ENCODE peak calls at places on chromosomes 5 and 9, in eight cellular contexts. Q is mammary epithelial cell, K is SIG-M5, U is HuH-7.5, C is WTC11, X is COR-L47, M is tibial nerve, S is chondrocyte. I is an unnamed sample.
A peak's percentile ranks its signal among the peaks of the same experiment; 100 is the strongest.

GRCh38 chr5:14595189-14595588 is 13.6 kb downstream of the OTULINL start:
- DNase-seq in S (no peak), M (no peak), K (peak; percentile 81), U (no peak), Q (no peak), C (no peak), X (no peak), I (no peak)

GRCh38 chr5:94538260-94538659 is 80.1 kb downstream of the KIAA0825 start:
- DNase-seq in M (no peak), C (no peak), X (no peak), K (no peak), U (no peak), Q (no peak), S (no peak), I (no peak)

GRCh38 chr9:378263-378662 is 163.6 kb downstream of the DOCK8 start:
- DNase-seq in K (no peak), U (no peak), M (no peak), S (no peak), X (no peak), C (no peak), Q (no peak), I (no peak)

GRCh38 chr9:131320031-131320685 is 30.6 kb downstream of the PLPP7 start:
- DNase-seq in K (no peak), M (peak; percentile 64), X (no peak), C (no peak), U (no peak), Q (no peak), S (peak; percentile 70), I (no peak)

GRCh38 chr5:158995694-158996173 is 104.0 kb downstream of the EBF1 start:
- DNase-seq in X (no peak), S (no peak), Q (no peak), M (no peak), C (no peak), U (no peak), K (no peak), I (no peak)

GRCh38 chr9:127179633-127180401 is 57.4 kb upstream of the ANGPTL2 start:
- DNase-seq in C (peak; percentile 5), Q (no peak), S (peak; percentile 43), U (no peak), M (no peak), X (no peak), K (no peak), I (no peak)

GRCh38 chr9:21873540-21874221 is 71.2 kb downstream of the MTAP start:
- DNase-seq in M (no peak), Q (peak; percentile 32), X (no peak), C (no peak), U (no peak), S (no peak), K (no peak), I (peak; percentile 20)

GRCh38 chr5:75116836-75117235 is 64.5 kb upstream of the GCNT4 start:
- DNase-seq in X (no peak), K (no peak), U (no peak), M (no peak), Q (no peak), C (no peak), S (no peak), I (no peak)

GRCh38 chr5:134594336-134594735 is 38.3 kb downstream of the SAR1B start:
- DNase-seq in U (no peak), Q (no peak), S (peak; percentile 57), X (no peak), K (no peak), M (no peak), C (no peak), I (no peak)

GRCh38 chr5:115986358-115986757 is 24.1 kb downstream of the LVRN start:
- DNase-seq in K (no peak), U (no peak), M (no peak), X (no peak), S (no peak), Q (no peak), C (no peak), I (peak; percentile 68)

GRCh38 chr5:147290261-147290660 is 55.4 kb downstream of the STK32A start:
- DNase-seq in C (no peak), S (no peak), X (peak; percentile 37), U (no peak), K (no peak), M (no peak), Q (no peak), I (no peak)

GRCh38 chr5:146409081-146409671 is 38.0 kb upstream of the TCERG1 start:
- DNase-seq in K (no peak), X (no peak), M (no peak), Q (peak; percentile 79), C (no peak), U (no peak), S (no peak), I (peak; percentile 17)

GRCh38 chr5:62937661-62938558 is 359.3 kb downstream of the LRRC70 start:
- DNase-seq in C (no peak), U (peak; percentile 5), S (no peak), Q (no peak), M (no peak), K (no peak), X (no peak), I (no peak)

GRCh38 chr5:40441733-40442132 is 238.0 kb upstream of the PTGER4 start:
- DNase-seq in Q (no peak), C (no peak), K (no peak), M (no peak), S (no peak), U (peak; percentile 24), X (no peak), I (no peak)

GRCh38 chr5:6333182-6333905 is 45.0 kb downstream of the MED10 start:
- DNase-seq in M (no peak), X (no peak), C (no peak), K (no peak), S (peak; percentile 51), U (no peak), Q (no peak), I (no peak)

GRCh38 chr5:130762031-130762430 is 403.0 kb downstream of the HINT1 start:
- DNase-seq in Q (peak; percentile 3), U (no peak), M (no peak), S (no peak), K (no peak), X (no peak), C (no peak), I (peak; percentile 1)

GRCh38 chr5:90871356-90871755 is 312.8 kb downstream of the ADGRV1 start:
- DNase-seq in X (no peak), Q (no peak), M (no peak), C (no peak), K (no peak), S (no peak), U (no peak), I (peak; percentile 3)

GRCh38 chr9:128713941-128714573 is 9.9 kb downstream of the ZDHHC12 start:
- DNase-seq in M (no peak), U (no peak), C (peak; percentile 3), S (peak; percentile 56), X (no peak), Q (no peak), K (no peak), I (no peak)

GRCh38 chr5:128353416-128354107 is 184.5 kb downstream of the FBN2 start:
- DNase-seq in Q (no peak), M (no peak), U (no peak), S (no peak), K (no peak), X (no peak), C (no peak), I (no peak)

GRCh38 chr9:130681769-130682489 is 11.7 kb upstream of the EXOSC2 start:
- DNase-seq in M (no peak), K (no peak), X (no peak), S (no peak), C (peak; percentile 37), U (peak; percentile 71), Q (no peak), I (no peak)

GRCh38 chr5:87722286-87722685 is 309.6 kb upstream of the CCNH start:
- DNase-seq in C (no peak), S (no peak), X (no peak), U (no peak), M (no peak), K (no peak), Q (no peak), I (no peak)

GRCh38 chr9:96388144-96388543 is 4.6 kb upstream of the SLC35D2 start:
- DNase-seq in K (no peak), X (no peak), U (no peak), Q (no peak), C (no peak), S (no peak), M (no peak), I (no peak)

GRCh38 chr9:99312736-99313135 is 90.7 kb downstream of the SEC61B start:
- DNase-seq in C (no peak), X (no peak), K (no peak), S (no peak), M (no peak), U (no peak), Q (no peak), I (no peak)

GRCh38 chr5:115096034-115096769 is 73.5 kb downstream of the TRIM36 start:
- DNase-seq in Q (no peak), U (no peak), S (no peak), C (no peak), X (no peak), K (no peak), M (no peak), I (no peak)

GRCh38 chr5:98460536-98460935 is 312.9 kb upstream of the RGMB start:
- DNase-seq in X (no peak), K (no peak), S (no peak), Q (no peak), U (no peak), M (no peak), C (no peak), I (peak; percentile 62)

GRCh38 chr5:132825824-132826391 is 4.5 kb downstream of the SHROOM1 start:
- DNase-seq in U (no peak), Q (no peak), K (no peak), M (no peak), X (no peak), C (peak; percentile 49), S (no peak), I (no peak)

GRCh38 chr5:149887622-149888183 is 56.9 kb downstream of the PDE6A start:
- DNase-seq in X (peak; percentile 41), K (no peak), M (no peak), Q (peak; percentile 36), C (no peak), S (no peak), U (no peak), I (peak; percentile 80)

GRCh38 chr9:112186695-112187094 is 11.6 kb upstream of the SUSD1 start:
- DNase-seq in S (no peak), M (no peak), U (no peak), C (no peak), K (no peak), Q (peak; percentile 46), X (no peak), I (no peak)

GRCh38 chr5:115486728-115487127 is 57.8 kb downstream of the FEM1C start:
- DNase-seq in Q (no peak), K (no peak), C (peak; percentile 22), U (no peak), S (no peak), M (no peak), X (no peak), I (no peak)

GRCh38 chr9:114852050-114852594 is 46.3 kb upstream of the TNFSF15 start:
- DNase-seq in C (no peak), Q (peak; percentile 13), X (no peak), U (no peak), K (peak; percentile 47), S (no peak), M (no peak), I (peak; percentile 72)

GRCh38 chr9:136488247-136489214 is 5.7 kb upstream of the SEC16A start:
- DNase-seq in M (no peak), S (no peak), C (peak; percentile 89), Q (peak; percentile 43), X (peak; percentile 31), K (no peak), U (peak; percentile 83), I (peak; percentile 4)

GRCh38 chr5:77725646-77726045 is 50.5 kb downstream of the TBCA start:
- DNase-seq in Q (no peak), X (no peak), K (no peak), S (no peak), M (no peak), U (no peak), C (no peak), I (peak; percentile 24)

GRCh38 chr9:86948153-86948929 is 1.0 kb upstream of the GAS1 start:
- DNase-seq in C (peak; percentile 80), X (no peak), S (no peak), Q (peak; percentile 77), K (no peak), U (peak; percentile 43), M (peak; percentile 63), I (peak; percentile 83)

GRCh38 chr9:4328723-4329122 is 28.9 kb upstream of the GLIS3 start:
- DNase-seq in U (no peak), C (no peak), Q (peak; percentile 45), X (no peak), M (no peak), S (no peak), K (no peak), I (no peak)